ENCODE peak calls at places on chromosomes 4 and X, in six cellular contexts. D is SK-N-SH, V is GM20000, B is AG10803, F is fibroblast of villous mesenchyme, E is sigmoid colon. L is an unnamed sample.

GRCh38 chr4:31741321-31741720 is 1021.2 kb downstream of the PCDH7 start:
- DNase-seq in E (no peak), B (no peak), F (no peak), V (no peak), D (no peak), L (no peak)

GRCh38 chrX:70446380-70447350 is 2.0 kb downstream of the DLG3 start:
- DNase-seq in V (no peak), F (no peak), B (no peak), E (no peak), D (no peak), L (no peak)

GRCh38 chr4:76558391-76559235 is 123.6 kb downstream of the SHROOM3 start:
- DNase-seq in F (no peak), D (no peak), B (peak; percentile 46), V (no peak), E (no peak), L (no peak)

GRCh38 chrX:133005038-133005437 is 46.6 kb upstream of the HS6ST2 start:
- DNase-seq in F (no peak), B (peak; percentile 0), V (peak; percentile 10), D (peak; percentile 39), E (no peak), L (peak; percentile 15)

GRCh38 chrX:84182521-84182920 is 5.5 kb downstream of the RPS6KA6 start:
- DNase-seq in V (no peak), B (no peak), F (no peak), E (no peak), D (no peak), L (no peak)

GRCh38 chr4:6267573-6267972 is 2.1 kb upstream of the WFS1 start:
- DNase-seq in F (peak; percentile 59), B (peak; percentile 5), D (no peak), V (no peak), E (no peak), L (no peak)

GRCh38 chr4:122576261-122577188 is 44.3 kb downstream of the IL21 start:
- DNase-seq in F (peak; percentile 60), V (peak; percentile 51), D (peak; percentile 16), E (no peak), B (peak; percentile 45), L (peak; percentile 48)

GRCh38 chr4:37890501-37891220 is at the start of gene TBC1D1:
- DNase-seq in V (peak; percentile 77), D (peak; percentile 69), B (no peak), F (no peak), E (peak; percentile 93), L (peak; percentile 72)

GRCh38 chr4:40984051-40984450 is 230.3 kb downstream of the APBB2 start:
- DNase-seq in F (peak; percentile 44), B (peak; percentile 33), E (peak; percentile 78), D (no peak), V (no peak), L (no peak)

GRCh38 chrX:21749924-21750323 is 8.0 kb downstream of the SMPX start:
- DNase-seq in F (no peak), B (no peak), E (no peak), D (no peak), V (no peak), L (no peak)

GRCh38 chr4:6855692-6856297 is 53.8 kb upstream of the TBC1D14 start:
- DNase-seq in E (no peak), F (peak; percentile 93), V (peak; percentile 71), B (peak; percentile 43), D (no peak), L (peak; percentile 68)

GRCh38 chr4:26058537-26058936 is 144.5 kb downstream of the SMIM20 start:
- DNase-seq in V (peak; percentile 32), D (peak; percentile 69), B (peak; percentile 58), E (no peak), F (no peak), L (no peak)

GRCh38 chr4:42627887-42628646 is 28.8 kb downstream of the ATP8A1 start:
- DNase-seq in D (no peak), E (peak; percentile 67), V (peak; percentile 53), F (no peak), B (no peak), L (peak; percentile 59)

GRCh38 chrX:78708171-78708570 is 39.3 kb upstream of the LPAR4 start:
- DNase-seq in E (no peak), V (no peak), D (peak; percentile 1), B (peak; percentile 48), F (peak; percentile 38), L (peak; percentile 5)
- TF ChIP-seq CTCF in E (no peak), V (peak; percentile 31), D (peak; percentile 65), B (peak; percentile 60), F (peak; percentile 50), L (no peak)

GRCh38 chr4:173235050-173235449 is 66.4 kb downstream of the GALNT7 start:
- DNase-seq in B (no peak), E (peak; percentile 63), D (peak; percentile 17), F (peak; percentile 18), V (no peak), L (no peak)

GRCh38 chr4:173240696-173241095 is 72.1 kb downstream of the GALNT7 start:
- DNase-seq in F (no peak), D (no peak), V (no peak), B (no peak), E (no peak), L (no peak)

GRCh38 chr4:173237722-173238121 is 69.1 kb downstream of the GALNT7 start:
- DNase-seq in D (no peak), F (no peak), V (no peak), E (no peak), B (no peak), L (no peak)

GRCh38 chr4:173231916-173232315 is 63.3 kb downstream of the GALNT7 start:
- DNase-seq in D (no peak), E (no peak), F (no peak), V (no peak), B (peak; percentile 6), L (no peak)

DNA sequence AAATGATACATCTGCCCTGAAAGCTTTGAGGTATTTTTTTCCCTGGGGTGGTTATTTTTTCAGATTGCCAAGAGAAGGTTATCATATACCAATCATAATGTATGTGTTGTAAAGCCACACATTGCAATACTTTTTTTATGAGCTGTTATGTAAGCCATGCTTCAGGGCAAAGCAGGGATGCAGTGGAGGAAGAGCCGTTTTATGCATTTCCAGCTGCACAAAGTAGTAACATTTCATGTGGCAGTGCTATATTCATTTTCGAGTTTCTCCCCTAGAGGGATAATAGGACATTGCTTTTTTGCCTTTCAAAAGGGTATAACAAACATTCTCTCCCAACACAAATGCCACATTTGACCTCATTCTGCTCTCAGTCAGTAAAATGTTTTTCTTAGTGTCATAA is 68.5 kb downstream of the GALNT7 start:
- DNase-seq in E (no peak), V (no peak), D (peak; percentile 22), F (peak; percentile 11), B (no peak), L (no peak)
- TF ChIP-seq CTCF in E (no peak), V (no peak), D (peak; percentile 23), F (no peak), B (no peak), L (no peak)

DNA sequence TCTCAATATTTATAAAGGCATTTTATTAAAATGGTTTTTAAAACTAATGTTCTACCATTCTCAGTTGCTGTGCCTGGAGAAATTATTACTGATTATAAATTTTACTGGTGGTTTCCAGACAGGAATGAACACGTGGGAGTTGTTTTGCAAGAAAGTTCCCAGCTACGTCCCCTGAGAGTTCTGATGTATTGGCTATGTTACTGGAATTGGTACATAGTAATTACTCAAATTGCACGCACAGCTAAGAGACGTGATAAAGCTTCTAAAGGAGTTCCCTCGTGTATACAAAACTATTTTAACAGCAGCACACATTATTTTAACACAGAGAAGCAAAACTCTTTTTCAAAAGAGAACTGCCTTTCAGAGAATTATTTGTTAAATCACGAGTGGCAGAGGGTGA is 292.2 kb downstream of the NLGN4X start:
- DNase-seq in V (no peak), B (peak; percentile 1), F (peak; percentile 57), D (no peak), E (no peak), L (no peak)
- TF ChIP-seq CTCF in V (no peak), B (no peak), F (no peak), D (no peak), E (no peak), L (no peak)

DNA sequence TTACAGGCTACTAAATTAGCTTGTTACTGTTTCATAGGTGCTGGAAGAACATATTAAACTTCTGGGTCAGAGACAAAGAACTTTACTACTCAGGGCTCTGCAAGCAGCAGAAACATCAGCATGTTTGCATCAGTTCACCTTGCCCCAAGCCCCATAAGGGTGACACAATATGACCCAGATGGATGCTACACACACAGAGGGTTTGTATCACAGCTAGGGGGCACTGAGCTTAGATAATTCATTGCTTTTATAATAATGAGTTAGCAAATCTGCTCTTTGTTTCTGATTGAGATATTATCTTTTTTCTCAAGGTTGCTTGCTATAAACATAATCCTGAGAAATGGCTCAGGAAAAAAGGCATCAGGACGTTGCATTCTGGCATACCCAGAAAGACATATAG is 4.8 kb upstream of the SYNPO2 start:
- DNase-seq in D (peak; percentile 44), F (no peak), E (no peak), B (no peak), V (no peak), L (no peak)
- TF ChIP-seq CTCF in D (peak; percentile 42), F (peak; percentile 16), E (no peak), B (no peak), V (no peak), L (peak; percentile 25)

L was measured in GM10248.